ENCODE peak calls at places on chromosomes 16 and 17, in eight cellular contexts. L is mammary epithelial cell, Y is breast epithelium, J is psoas muscle, P is ovary, I is kidney, Z is hepatocyte, M is GM23338. W is an unnamed sample. For H3K36me3, the result is how much of the 10 kb centered on the place peaks cover.

GRCh38 chr17:9050801-9051401 is 29.6 kb downstream of the NTN1 start:
- DNase-seq in M (peak), Y (no peak), L (peak), P (no peak), J (no peak), I (no peak), Z (peak), W (no peak)

GRCh38 chr17:80899402-80900268 is 92.0 kb upstream of the CHMP6 start:
- DNase-seq in Z (peak), Y (no peak), J (no peak), M (peak), I (peak), P (no peak), L (peak), W (peak)

GRCh38 chr17:32157225-32157624 is 14.9 kb downstream of the RHOT1 start:
- DNase-seq in P (no peak), I (no peak), J (no peak), Z (no peak), M (no peak), Y (no peak), L (no peak), W (no peak)

GRCh38 chr17:78724544-78724943 is 57.5 kb downstream of the CYTH1 start:
- DNase-seq in I (no peak), Z (no peak), M (peak), P (no peak), Y (peak), L (no peak), J (no peak), W (no peak)

GRCh38 chr17:76405607-76405966 is 21.2 kb downstream of the SPHK1 start:
- DNase-seq in M (no peak), L (no peak), Z (no peak), I (peak), P (peak), J (no peak), Y (no peak), W (no peak)

GRCh38 chr16:15403392-15403995 is 7.9 kb downstream of the MPV17L start:
- DNase-seq in I (no peak), M (peak), J (no peak), Y (no peak), L (peak), Z (no peak), P (no peak), W (no peak)

GRCh38 chr16:27317738-27318398 is 4.1 kb downstream of the IL4R start:
- DNase-seq in P (no peak), Y (no peak), M (no peak), I (no peak), J (no peak), Z (no peak), L (no peak), W (no peak)

GRCh38 chr17:36755586-36755985 is 154.2 kb downstream of the MRM1 start:
- DNase-seq in I (no peak), Z (peak), L (peak), Y (no peak), M (peak), P (no peak), J (no peak), W (no peak)

GRCh38 chr16:50050802-50051201 is 15.0 kb upstream of the HEATR3 start:
- DNase-seq in J (no peak), M (no peak), P (no peak), I (no peak), Z (no peak), L (no peak), Y (no peak), W (no peak)

GRCh38 chr16:63876096-63876495 is 1245.8 kb downstream of the CDH11 start:
- DNase-seq in J (no peak), Z (no peak), M (no peak), Y (no peak), L (no peak), I (no peak), P (no peak), W (no peak)

GRCh38 chr16:28930652-28931051 is 1.1 kb upstream of the CD19 start:
- DNase-seq in I (no peak), P (no peak), Y (no peak), M (no peak), J (no peak), L (no peak), Z (no peak), W (no peak)

GRCh38 chr17:46772879-46773620 is 45.4 kb downstream of the WNT3 start:
- DNase-seq in J (no peak), Z (no peak), L (no peak), Y (no peak), I (peak), P (no peak), M (no peak), W (no peak)

GRCh38 chr16:9665851-9666271 is 516.4 kb downstream of the GRIN2A start:
- DNase-seq in Z (peak), M (no peak), I (no peak), Y (no peak), J (no peak), L (peak), P (no peak), W (no peak)

GRCh38 chr16:53899471-53899870 is 195.5 kb downstream of the FTO start:
- DNase-seq in L (no peak), J (no peak), Y (no peak), P (no peak), Z (peak), I (no peak), M (no peak), W (no peak)

GRCh38 chr16:14608604-14609003 is 21.5 kb downstream of the PARN start:
- DNase-seq in Y (no peak), I (no peak), Z (no peak), M (no peak), J (no peak), P (no peak), L (peak), W (no peak)

GRCh38 chr17:11144358-11145233 is 96.4 kb upstream of the SHISA6 start:
- DNase-seq in P (no peak), I (no peak), J (no peak), L (peak), Z (peak), Y (no peak), M (peak), W (no peak)

GRCh38 chr17:56291226-56291805 is 138.0 kb downstream of the ANKFN1 start:
- DNase-seq in P (no peak), M (no peak), J (no peak), I (no peak), Z (no peak), L (no peak), Y (no peak), W (no peak)

GRCh38 chr16:50310308-50311133 is 44.2 kb downstream of the ADCY7 start:
- DNase-seq in I (peak), Z (peak), L (no peak), P (peak), J (no peak), M (no peak), Y (peak), W (peak)

GRCh38 chr16:4500283-4500682 is 24.1 kb downstream of the HMOX2 start:
- DNase-seq in J (peak), P (no peak), Y (no peak), Z (peak), I (no peak), M (no peak), L (peak), W (no peak)

GRCh38 chr16:46721885-46722284 is 26.3 kb downstream of the MYLK3 start:
- DNase-seq in J (no peak), M (no peak), Z (no peak), I (no peak), L (no peak), P (no peak), Y (no peak), W (no peak)

GRCh38 chr16:15925631-15926030 is 23.8 kb upstream of the ABCC1 start:
- DNase-seq in J (no peak), P (peak), Y (no peak), M (peak), I (no peak), Z (no peak), L (no peak), W (no peak)

GRCh38 chr17:4485676-4486646 is 12.7 kb upstream of the SPNS2 start:
- DNase-seq in J (no peak), L (no peak), P (no peak), M (no peak), I (peak), Z (no peak), Y (no peak), W (no peak)

GRCh38 chr17:57889892-57890856 is 40.3 kb upstream of the MRPS23 start:
- DNase-seq in Y (peak), Z (no peak), J (peak), I (peak), M (no peak), P (peak), L (peak), W (peak)

GRCh38 chr17:46974086-46974485 is 5.0 kb downstream of the RPRML start:
- DNase-seq in M (no peak), L (no peak), Z (no peak), Y (peak), I (peak), J (no peak), P (no peak), W (no peak)

GRCh38 chr17:61587807-61588660 is 3.0 kb downstream of the NACA2 start:
- DNase-seq in L (no peak), I (no peak), P (no peak), M (no peak), Z (no peak), Y (no peak), J (no peak), W (no peak)

GRCh38 chr17:6570731-6571465 is 14.5 kb upstream of the PITPNM3 start:
- DNase-seq in L (no peak), P (no peak), Z (no peak), Y (peak), I (peak), M (no peak), J (no peak), W (no peak)
- H3K27ac ChIP-seq in L (no peak), P (no peak), Z (peak), Y (no peak), I (no peak), M (no peak), J (no peak), W (no peak)

GRCh38 chr16:57462978-57463362 is 491 bp downstream of the POLR2C start:
- DNase-seq in Z (no peak), I (no peak), J (no peak), M (no peak), Y (no peak), L (no peak), P (no peak), W (no peak)
- H3K36me3 ChIP-seq in Z (under half), I (under half), J (under half), M (under half), Y (under half), L (under half), P (under half), W (half or more)

DNA sequence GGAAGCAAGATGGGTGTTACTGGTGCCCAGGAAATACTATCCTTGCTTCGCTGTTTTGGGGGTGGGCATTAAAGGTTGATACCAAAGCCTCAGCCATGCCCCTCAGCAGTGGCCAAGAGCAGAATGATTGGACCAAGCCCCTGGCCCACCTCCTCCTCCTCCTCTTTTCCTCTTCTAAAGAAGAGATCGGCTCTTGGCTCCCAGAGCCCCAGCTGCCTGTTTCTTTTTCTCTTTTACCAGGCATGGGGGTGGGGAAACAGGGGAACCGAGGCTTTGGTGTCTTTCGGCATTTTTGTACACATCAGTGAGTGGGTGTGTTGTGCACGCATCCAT is 5.8 kb downstream of the THRA start:
- DNase-seq in I (no peak), Y (no peak), L (no peak), Z (no peak), J (no peak), M (no peak), P (no peak), W (no peak)
- H3K27ac ChIP-seq in I (peak), Y (peak), L (peak), Z (peak), J (peak), M (peak), P (peak), W (peak)

DNA sequence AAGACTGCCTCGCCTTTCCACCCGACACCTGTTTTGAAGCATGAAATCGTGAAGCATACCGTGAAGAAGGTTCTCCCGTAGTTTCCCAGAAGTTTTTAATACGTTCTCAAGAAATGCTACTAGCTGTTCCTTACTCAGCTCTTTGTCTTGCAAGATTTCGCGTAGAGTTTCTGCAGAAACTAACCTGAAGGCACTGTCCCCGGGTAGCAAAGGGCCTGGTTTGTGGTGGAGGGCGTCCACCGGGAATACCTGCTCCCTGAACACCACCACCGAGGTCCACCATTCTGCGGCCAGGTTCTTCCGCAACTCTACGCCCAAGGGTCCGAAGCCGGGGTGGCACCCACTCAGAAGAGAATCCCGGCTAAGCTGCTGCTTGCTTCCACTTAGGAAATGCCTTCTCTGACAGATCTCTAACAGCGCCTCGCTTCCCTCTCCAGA is 487 bp downstream of the POLG2 start:
- DNase-seq in Z (no peak), L (no peak), J (no peak), P (no peak), M (peak), I (no peak), Y (no peak), W (no peak)
- H3K36me3 ChIP-seq in Z (under half), L (under half), J (under half), P (under half), M (under half), I (under half), Y (under half), W (under half)

GRCh38 chr16:57256601-57257395 is 11.7 kb downstream of the ARL2BP start:
- DNase-seq in I (no peak), Y (no peak), M (no peak), Z (no peak), J (no peak), P (no peak), L (no peak), W (peak)
- H3K27ac ChIP-seq in I (no peak), Y (no peak), M (no peak), Z (no peak), J (no peak), P (no peak), L (no peak), W (no peak)

DNA sequence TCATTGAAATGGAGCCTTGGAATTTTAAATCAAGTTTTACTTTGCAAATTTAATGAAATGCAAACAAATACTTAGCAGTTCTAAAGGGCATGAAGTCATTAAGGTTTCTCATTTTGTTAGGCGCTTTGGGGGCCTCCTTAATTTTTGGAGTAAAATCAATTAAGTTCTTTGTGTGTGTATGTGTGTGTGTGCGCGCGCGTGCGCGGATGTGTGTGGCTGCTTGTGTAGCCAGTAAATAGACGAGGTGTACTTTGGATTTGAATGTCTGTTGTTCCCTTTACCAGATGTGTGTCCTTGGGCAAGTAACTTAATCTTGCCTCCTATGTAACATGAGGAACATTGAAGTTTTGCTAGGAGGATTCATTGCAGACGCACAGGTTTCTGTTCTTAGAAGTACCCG is 1051.4 kb upstream of the EEF2KMT start:
- DNase-seq in Z (no peak), I (no peak), Y (no peak), M (no peak), P (no peak), L (no peak), J (no peak), W (no peak)
- H3K36me3 ChIP-seq in Z (under half), I (under half), Y (under half), M (under half), P (under half), L (under half), J (under half), W (under half)

DNA sequence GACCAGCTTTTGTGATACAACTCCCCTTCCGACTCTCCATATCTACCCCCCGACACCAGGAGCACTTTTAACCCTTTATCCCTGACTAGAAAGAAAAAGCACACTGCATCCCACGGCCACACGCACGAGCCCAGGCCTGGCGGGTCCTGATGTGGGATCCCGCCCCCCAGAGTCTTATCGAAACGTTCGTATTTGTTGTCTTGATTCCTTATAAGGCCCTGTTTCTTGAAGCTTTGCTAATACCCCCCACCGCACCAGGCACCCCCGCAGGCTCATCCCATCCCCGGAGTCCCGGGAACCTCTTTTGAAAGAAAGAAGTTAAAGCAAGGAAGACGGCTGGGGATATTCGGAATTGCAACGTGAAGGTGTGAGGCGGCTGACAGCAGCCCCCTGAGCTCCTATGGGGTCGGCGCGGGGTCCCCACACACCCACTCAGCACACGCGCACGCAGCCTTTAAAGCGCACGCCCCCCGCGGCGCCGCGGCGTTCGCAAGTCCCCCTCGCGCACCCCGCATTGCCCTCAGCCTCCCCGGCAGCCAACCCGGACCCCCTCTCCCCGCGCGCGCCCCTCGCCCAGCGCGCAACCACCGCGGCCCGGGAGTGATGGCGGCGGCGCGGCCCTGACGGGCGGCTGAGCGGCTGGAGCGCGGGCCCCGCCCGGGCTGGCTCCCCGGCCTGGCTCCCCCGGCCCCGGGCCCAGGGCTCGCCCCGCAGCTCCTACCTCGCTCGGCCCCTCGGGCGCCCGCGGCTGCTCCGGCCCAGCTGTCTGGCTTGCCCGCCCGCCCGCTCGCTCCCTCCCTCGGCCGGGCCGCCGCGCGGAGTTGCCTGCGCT is 448 bp downstream of the STAT5B start:
- DNase-seq in I (no peak), M (peak), Y (no peak), Z (peak), J (no peak), L (no peak), P (peak), W (no peak)
- H3K27ac ChIP-seq in I (peak), M (peak), Y (peak), Z (peak), J (peak), L (no peak), P (peak), W (peak)

DNA sequence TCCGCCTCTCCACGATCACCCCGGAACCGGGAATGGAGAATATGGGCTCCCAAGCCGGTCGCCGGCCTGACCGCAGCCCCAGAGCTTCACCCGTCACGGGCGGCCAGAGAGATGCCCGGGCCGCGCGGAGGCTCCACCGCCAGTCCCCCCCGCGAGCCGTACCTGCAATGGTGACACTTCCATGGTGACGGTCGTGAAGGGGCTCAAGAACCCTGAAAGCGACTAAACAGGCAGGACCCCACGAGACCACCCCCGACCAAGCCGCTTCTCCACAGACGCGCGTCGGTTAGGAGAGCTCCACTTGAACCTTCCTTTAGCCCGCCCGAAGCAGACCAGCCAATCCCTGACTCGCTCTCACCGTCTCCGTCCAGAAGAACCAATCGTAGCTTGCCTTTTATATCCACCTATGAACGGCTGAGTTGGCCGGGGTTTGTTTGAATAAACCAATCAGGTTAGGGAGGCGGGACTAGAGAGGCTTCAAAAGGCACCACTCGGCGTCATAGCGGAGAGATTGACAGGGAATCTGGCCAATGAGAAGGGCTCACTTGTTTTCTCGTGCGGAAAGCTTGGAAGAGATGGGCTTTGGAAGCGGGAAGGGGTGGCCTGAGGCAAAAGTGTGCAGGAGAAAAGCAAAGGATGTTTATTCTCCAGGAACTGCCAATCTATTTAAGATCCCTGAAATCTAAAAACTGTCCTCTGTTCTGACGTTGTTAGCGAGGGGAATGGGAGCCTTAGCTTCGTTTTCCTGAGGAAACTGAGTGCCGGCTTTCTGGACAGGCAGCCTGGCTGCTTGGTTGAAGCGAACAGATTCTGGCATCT is at the start of gene TOP2A:
- DNase-seq in Z (peak), P (peak), I (peak), M (peak), L (peak), J (peak), Y (peak), W (peak)
- H3K36me3 ChIP-seq in Z (under half), P (under half), I (under half), M (under half), L (under half), J (under half), Y (under half), W (under half)

GRCh38 chr17:17228521-17229279 is 8.3 kb downstream of the FLCN start:
- DNase-seq in L (no peak), P (no peak), Y (no peak), I (peak), Z (no peak), M (no peak), J (peak), W (no peak)
- H3K27ac ChIP-seq in L (no peak), P (no peak), Y (no peak), I (no peak), Z (no peak), M (no peak), J (peak), W (no peak)

W was measured in left lung.